ENCODE peak calls at places on chromosome X, in four cellular contexts. C is activated T-cell treated with anti-CD3 and anti-CD28 coated beads for 1 hour; X is hippocampal formation; A is activated CD8-positive, alpha-beta memory T cell treated with anti-CD3 and anti-CD28 coated beads, Interleukin-2, amount 50 U/mL, for 4 hours. T is an unnamed sample.

GRCh38 chrX:154750301-154751120 is at the start of gene GAB3:
- DNase-seq in C (peak; percentile 19), X (no peak), A (peak; percentile 45), T (no peak)

GRCh38 chrX:54030329-54030728 is 13.9 kb downstream of the PHF8 start:
- DNase-seq in C (no peak), X (no peak), A (no peak), T (no peak)

GRCh38 chrX:86295293-86295692 is 147.0 kb downstream of the DACH2 start:
- DNase-seq in C (no peak), X (no peak), A (no peak), T (no peak)

GRCh38 chrX:49001521-49002090 is 458 bp downstream of the GRIPAP1 start:
- DNase-seq in C (peak; percentile 7), X (peak; percentile 0), A (peak; percentile 43), T (no peak)

GRCh38 chrX:57595381-57595811 is 3.6 kb downstream of the ZXDB start:
- DNase-seq in C (no peak), X (no peak), A (no peak), T (no peak)

GRCh38 chrX:10854594-10854993 is 234.2 kb upstream of the MID1 start:
- DNase-seq in C (no peak), X (no peak), A (no peak), T (no peak)

GRCh38 chrX:133544105-133544504 is 128.8 kb upstream of the GPC4 start:
- DNase-seq in C (no peak), X (no peak), A (no peak), T (no peak)

GRCh38 chrX:40109288-40110008 is 11.7 kb upstream of the BCOR start:
- DNase-seq in C (no peak), X (no peak), A (no peak), T (peak; percentile 54)

GRCh38 chrX:69024931-69025330 is 140.3 kb downstream of the PJA1 start:
- DNase-seq in C (no peak), X (no peak), A (no peak), T (peak; percentile 64)

GRCh38 chrX:66046612-66047235 is 6.8 kb upstream of the VSIG4 start:
- DNase-seq in C (no peak), X (no peak), A (no peak), T (no peak)

GRCh38 chrX:727738-728621 is 97.4 kb downstream of the SHOX start:
- DNase-seq in C (no peak), X (no peak), A (no peak), T (no peak)

GRCh38 chrX:9340619-9341304 is 124.1 kb upstream of the TBL1X start:
- DNase-seq in C (no peak), X (no peak), A (peak; percentile 33), T (peak; percentile 12)

GRCh38 chrX:1451676-1452496 is 823 bp downstream of the ASMTL start:
- DNase-seq in C (no peak), X (no peak), A (peak; percentile 32), T (no peak)